ENCODE peak calls at places on chromosomes 16 and 17, in six cellular contexts. I, R, L, B, X and K are unnamed samples. For H3K27me3, the result is how much of the 10 kb centered on the place peaks cover.

GRCh38 chr16:19118938-19119431 is 5.2 kb downstream of the ITPRIPL2 start:
- DNase-seq in I (no peak), R (no peak), L (no peak), B (peak), X (no peak), K (no peak)

GRCh38 chr17:68353121-68353521 is 61.8 kb downstream of the ARSG start:
- DNase-seq in I (no peak), R (no peak), L (no peak), B (no peak), X (no peak), K (no peak)

GRCh38 chr17:69235338-69236058 is 6.9 kb upstream of the ABCA10 start:
- DNase-seq in I (peak), R (peak), L (peak), B (peak), X (peak), K (peak)

GRCh38 chr17:13743906-13744305 is 142.2 kb upstream of the HS3ST3A1 start:
- DNase-seq in I (no peak), R (no peak), L (no peak), B (no peak), X (no peak), K (no peak)

GRCh38 chr16:23016372-23016771 is 132.9 kb downstream of the USP31 start:
- DNase-seq in I (no peak), R (no peak), L (peak), B (no peak), X (no peak), K (no peak)

GRCh38 chr17:45413498-45413923 is 19.2 kb downstream of the ARHGAP27 start:
- DNase-seq in I (no peak), R (peak), L (no peak), B (no peak), X (no peak), K (no peak)

GRCh38 chr17:77332034-77332971 is 191.5 kb downstream of the SEC14L1 start:
- DNase-seq in I (no peak), R (no peak), L (no peak), B (no peak), X (no peak), K (no peak)

GRCh38 chr17:19335951-19336631 is 26.4 kb downstream of the B9D1 start:
- DNase-seq in I (no peak), R (no peak), L (no peak), B (no peak), X (no peak), K (no peak)

GRCh38 chr17:55783684-55784245 is 32.9 kb downstream of the PCTP start:
- DNase-seq in I (no peak), R (no peak), L (no peak), B (no peak), X (no peak), K (no peak)

GRCh38 chr16:81463296-81463890 is 18.8 kb downstream of the CMIP start:
- DNase-seq in I (no peak), R (no peak), L (no peak), B (no peak), X (no peak), K (no peak)

GRCh38 chr16:85800321-85800669 is 800 bp downstream of the COX4I1 start:
- DNase-seq in I (no peak), R (peak), L (no peak), B (no peak), X (no peak), K (no peak)

GRCh38 chr17:36643086-36643685 is 41.8 kb downstream of the MRM1 start:
- DNase-seq in I (no peak), R (no peak), L (no peak), B (no peak), X (no peak), K (no peak)
- H3K27me3 ChIP-seq in I (under half), R (under half), L (under half), B (under half), X (under half), K (half or more)

DNA sequence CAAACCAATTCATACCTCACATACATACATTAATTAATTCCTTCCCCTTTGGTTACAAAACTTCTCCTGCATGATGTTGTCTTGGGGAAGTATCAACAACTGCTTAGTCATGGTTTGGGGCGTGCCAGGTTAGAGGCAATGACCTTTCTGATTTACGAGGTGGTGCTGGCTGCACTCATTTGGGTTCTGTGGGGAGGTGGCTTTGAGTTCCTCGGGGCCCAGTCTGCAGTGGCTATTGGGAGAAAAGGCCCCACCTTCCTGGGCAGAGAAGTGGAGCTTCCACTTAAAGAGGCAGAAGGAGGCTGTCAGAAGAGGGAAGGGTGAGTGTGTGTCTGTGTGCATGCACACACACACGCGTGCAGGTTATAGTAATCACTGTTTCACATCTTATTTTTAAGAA is 10.2 kb upstream of the ETV4 start:
- DNase-seq in I (no peak), R (no peak), L (no peak), B (peak), X (no peak), K (no peak)
- TF ChIP-seq ZNF274 in I (no peak), R (no peak), L (no peak), B (no peak), X (no peak), K (no peak)

DNA sequence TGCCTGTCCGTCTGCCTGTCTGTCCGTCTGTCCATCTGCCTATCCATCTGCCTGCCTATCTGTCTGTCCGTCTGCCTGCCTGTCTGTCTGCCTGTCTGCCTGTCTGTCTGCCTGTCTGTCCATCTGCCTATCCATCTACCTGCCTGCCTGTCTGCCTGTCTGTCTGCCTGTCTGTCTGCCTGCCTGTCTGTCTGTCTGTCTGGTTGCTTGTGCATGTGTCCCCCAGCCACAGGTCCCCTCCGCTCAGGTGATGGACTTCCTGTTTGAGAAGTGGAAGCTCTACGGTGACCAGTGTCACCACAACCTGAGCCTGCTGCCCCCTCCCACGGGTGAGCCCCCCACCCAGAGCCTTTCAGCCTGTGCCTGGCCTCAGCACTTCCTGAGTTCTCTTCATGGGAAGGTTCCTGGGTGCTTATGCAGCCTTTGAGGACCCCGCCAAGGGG is 5.6 kb downstream of the GCGR start:
- DNase-seq in I (no peak), R (no peak), L (no peak), B (no peak), X (no peak), K (no peak)
- H3K27me3 ChIP-seq in I (under half), R (under half), L (under half), B (under half), X (under half), K (under half)

DNA sequence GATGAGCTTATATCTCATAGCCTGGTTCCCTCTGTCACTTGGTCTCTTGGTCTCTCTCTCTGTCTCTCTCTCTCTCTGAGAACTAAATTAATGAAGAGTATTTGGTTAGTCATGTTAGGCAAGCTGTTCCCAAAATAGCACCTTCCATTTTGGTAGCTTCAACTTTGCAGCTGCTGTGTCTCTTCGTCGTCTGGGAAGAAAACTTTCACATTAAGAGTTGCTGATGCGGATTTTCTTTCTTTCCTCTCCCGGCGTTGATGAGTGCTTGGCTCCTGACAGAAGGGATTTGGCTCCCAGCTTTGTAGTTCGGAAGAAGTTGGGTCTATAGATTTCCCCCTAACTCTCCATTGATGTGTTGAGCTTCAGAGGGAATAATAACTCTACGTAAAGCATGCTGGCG is at the start of gene RBFOX1:
- DNase-seq in I (no peak), R (no peak), L (no peak), B (no peak), X (no peak), K (no peak)
- TF ChIP-seq ZNF274 in I (no peak), R (no peak), L (no peak), B (no peak), X (no peak), K (no peak)

DNA sequence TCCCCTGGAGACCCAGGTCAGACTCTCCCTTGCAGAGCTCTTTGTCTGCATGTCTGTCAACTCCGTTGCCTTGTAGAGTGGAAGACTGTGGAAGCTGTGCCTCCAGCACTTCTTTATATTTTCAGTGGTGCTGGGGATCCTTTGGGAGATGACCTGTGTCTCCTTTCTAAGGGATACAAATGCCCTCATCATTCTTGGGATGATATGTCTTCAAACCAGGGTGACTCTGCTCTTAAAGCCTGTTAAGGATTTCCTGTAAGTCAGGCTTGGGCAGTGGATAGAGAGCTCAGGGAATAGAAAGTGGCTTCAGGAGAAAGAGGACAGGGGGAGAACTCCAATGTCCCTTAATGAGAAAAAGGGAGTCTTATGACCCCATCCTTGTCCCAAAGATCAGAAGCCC is 1.5 kb downstream of the HOXB3 start:
- DNase-seq in I (no peak), R (no peak), L (no peak), B (no peak), X (no peak), K (no peak)
- H3K27me3 ChIP-seq in I (half or more), R (under half), L (under half), B (under half), X (under half), K (half or more)

GRCh38 chr16:50440531-50440930 is 71.7 kb upstream of the BRD7 start:
- DNase-seq in I (no peak), R (no peak), L (no peak), B (no peak), X (no peak), K (no peak)
- TF ChIP-seq ZNF274 in I (no peak), R (no peak), L (no peak), B (no peak), X (no peak), K (no peak)

GRCh38 chr17:31389673-31390381 is 1.6 kb upstream of the RAB11FIP4 start:
- DNase-seq in I (peak), R (no peak), L (no peak), B (peak), X (no peak), K (no peak)
- H3K27me3 ChIP-seq in I (under half), R (under half), L (under half), B (under half), X (under half), K (under half)